ENCODE peak calls at places on chromosomes 4 and X, in eight cellular contexts. I, O, G, D, C, K, N and S are unnamed samples.

GRCh38 chrX:74420194-74421035 is 878 bp upstream of the SLC16A2 start:
- DNase-seq in G (peak), O (peak), C (peak), N (peak), K (no peak), D (peak), I (peak), S (peak)

GRCh38 chr4:6727081-6727942 is 11.3 kb downstream of the BLOC1S4 start:
- DNase-seq in N (no peak), I (no peak), G (peak), K (no peak), D (peak), O (no peak), C (peak), S (peak)

GRCh38 chrX:132740316-132741123 is 217.9 kb downstream of the HS6ST2 start:
- DNase-seq in N (no peak), C (no peak), O (no peak), K (no peak), G (no peak), I (no peak), D (no peak), S (peak)

GRCh38 chr4:4490041-4490440 is 51.8 kb downstream of the STX18 start:
- DNase-seq in O (no peak), N (no peak), G (no peak), I (no peak), K (no peak), C (no peak), D (no peak), S (no peak)

GRCh38 chrX:19046343-19047215 is 62.7 kb upstream of the PHKA2 start:
- DNase-seq in N (no peak), K (no peak), C (no peak), G (no peak), O (no peak), D (no peak), I (no peak), S (no peak)

GRCh38 chr4:9867746-9868425 is 86.5 kb downstream of the DRD5 start:
- DNase-seq in G (no peak), D (no peak), C (no peak), K (no peak), I (no peak), O (no peak), N (no peak), S (no peak)

GRCh38 chr4:179076865-179077264 is 1634.6 kb upstream of the AGA start:
- DNase-seq in O (no peak), I (no peak), N (no peak), K (no peak), C (no peak), G (no peak), D (no peak), S (no peak)

GRCh38 chr4:140904904-140905303 is 148.7 kb upstream of the TBC1D9 start:
- DNase-seq in D (no peak), I (no peak), G (no peak), K (no peak), N (no peak), C (no peak), O (no peak), S (no peak)

GRCh38 chr4:42401171-42401570 is 3.9 kb downstream of the SHISA3 start:
- DNase-seq in K (no peak), D (no peak), N (no peak), G (no peak), O (no peak), I (no peak), C (no peak), S (no peak)

GRCh38 chr4:5887361-5888221 is 5.3 kb downstream of the CRMP1 start:
- DNase-seq in O (no peak), C (no peak), I (no peak), N (no peak), D (peak), K (no peak), G (no peak), S (no peak)

GRCh38 chr4:111501946-111502345 is 643.3 kb upstream of the FAM241A start:
- DNase-seq in K (no peak), C (no peak), N (no peak), D (no peak), I (no peak), O (no peak), G (no peak), S (no peak)

GRCh38 chr4:48360966-48361470 is 19.7 kb downstream of the SLAIN2 start:
- DNase-seq in C (no peak), K (no peak), I (no peak), O (no peak), D (no peak), G (no peak), N (no peak), S (no peak)